ENCODE peak calls at places on chromosome 2, in eight cellular contexts. One of them, this sample, is unnamed.

GRCh38 chr2:143347303-143347702 is 218.1 kb downstream of the ARHGAP15 start:
- DNase-seq in Calu3: no peak
- DNase-seq in GM13976: no peak
- DNase-seq in mesothelial cell of epicardium: no peak
- DNase-seq in dorsolateral prefrontal cortex: no peak
- DNase-seq in RWPE1: no peak
- DNase-seq in right atrium auricular region: no peak
- DNase-seq in progenitor cell of endocrine pancreas: no peak
- DNase-seq in this sample: no peak

GRCh38 chr2:129050116-129050515 is 731.4 kb upstream of the HS6ST1 start:
- DNase-seq in progenitor cell of endocrine pancreas: no peak
- DNase-seq in GM13976: no peak
- DNase-seq in RWPE1: no peak
- DNase-seq in dorsolateral prefrontal cortex: no peak
- DNase-seq in Calu3: no peak
- DNase-seq in right atrium auricular region: no peak
- DNase-seq in mesothelial cell of epicardium: no peak
- DNase-seq in this sample: no peak

GRCh38 chr2:78775291-78775690 is 250.2 kb upstream of the REG3G start:
- DNase-seq in progenitor cell of endocrine pancreas: no peak
- DNase-seq in mesothelial cell of epicardium: no peak
- DNase-seq in right atrium auricular region: no peak
- DNase-seq in GM13976: no peak
- DNase-seq in RWPE1: no peak
- DNase-seq in Calu3: no peak
- DNase-seq in dorsolateral prefrontal cortex: no peak
- DNase-seq in this sample: no peak

GRCh38 chr2:33521791-33522281 is 45.4 kb downstream of the RASGRP3 start:
- DNase-seq in Calu3: no peak
- DNase-seq in mesothelial cell of epicardium: no peak
- DNase-seq in progenitor cell of endocrine pancreas: no peak
- DNase-seq in dorsolateral prefrontal cortex: no peak
- DNase-seq in GM13976: no peak
- DNase-seq in RWPE1: no peak
- DNase-seq in right atrium auricular region: no peak
- DNase-seq in this sample: no peak

GRCh38 chr2:46735108-46735691 is 180.4 kb downstream of the MCFD2 start:
- DNase-seq in right atrium auricular region: no peak
- DNase-seq in Calu3: no peak
- DNase-seq in progenitor cell of endocrine pancreas: no peak
- DNase-seq in RWPE1: no peak
- DNase-seq in dorsolateral prefrontal cortex: no peak
- DNase-seq in GM13976: no peak
- DNase-seq in mesothelial cell of epicardium: no peak
- DNase-seq in this sample: no peak

GRCh38 chr2:113236367-113237159 is 42.2 kb downstream of the PAX8 start:
- DNase-seq in dorsolateral prefrontal cortex: no peak
- DNase-seq in Calu3: peak
- DNase-seq in mesothelial cell of epicardium: no peak
- DNase-seq in GM13976: no peak
- DNase-seq in right atrium auricular region: no peak
- DNase-seq in progenitor cell of endocrine pancreas: no peak
- DNase-seq in RWPE1: no peak
- DNase-seq in this sample: no peak

GRCh38 chr2:176577054-176577453 is 307.8 kb downstream of the MTX2 start:
- DNase-seq in dorsolateral prefrontal cortex: no peak
- DNase-seq in mesothelial cell of epicardium: no peak
- DNase-seq in right atrium auricular region: no peak
- DNase-seq in Calu3: no peak
- DNase-seq in GM13976: no peak
- DNase-seq in progenitor cell of endocrine pancreas: no peak
- DNase-seq in RWPE1: no peak
- DNase-seq in this sample: no peak

GRCh38 chr2:25983735-25984134 is 1.4 kb upstream of the KIF3C start:
- DNase-seq in Calu3: no peak
- DNase-seq in progenitor cell of endocrine pancreas: no peak
- DNase-seq in mesothelial cell of epicardium: no peak
- DNase-seq in right atrium auricular region: no peak
- DNase-seq in dorsolateral prefrontal cortex: no peak
- DNase-seq in RWPE1: no peak
- DNase-seq in GM13976: no peak
- DNase-seq in this sample: no peak

GRCh38 chr2:127810637-127811396 is at the start of gene WDR33:
- DNase-seq in mesothelial cell of epicardium: peak
- DNase-seq in GM13976: peak
- DNase-seq in RWPE1: peak
- DNase-seq in right atrium auricular region: peak
- DNase-seq in dorsolateral prefrontal cortex: peak
- DNase-seq in Calu3: peak
- DNase-seq in progenitor cell of endocrine pancreas: peak
- DNase-seq in this sample: peak

GRCh38 chr2:157838442-157839161 is 37.5 kb downstream of the ACVR1 start:
- DNase-seq in RWPE1: peak
- DNase-seq in dorsolateral prefrontal cortex: no peak
- DNase-seq in progenitor cell of endocrine pancreas: peak
- DNase-seq in GM13976: no peak
- DNase-seq in Calu3: peak
- DNase-seq in mesothelial cell of epicardium: no peak
- DNase-seq in right atrium auricular region: peak
- DNase-seq in this sample: no peak

DNA sequence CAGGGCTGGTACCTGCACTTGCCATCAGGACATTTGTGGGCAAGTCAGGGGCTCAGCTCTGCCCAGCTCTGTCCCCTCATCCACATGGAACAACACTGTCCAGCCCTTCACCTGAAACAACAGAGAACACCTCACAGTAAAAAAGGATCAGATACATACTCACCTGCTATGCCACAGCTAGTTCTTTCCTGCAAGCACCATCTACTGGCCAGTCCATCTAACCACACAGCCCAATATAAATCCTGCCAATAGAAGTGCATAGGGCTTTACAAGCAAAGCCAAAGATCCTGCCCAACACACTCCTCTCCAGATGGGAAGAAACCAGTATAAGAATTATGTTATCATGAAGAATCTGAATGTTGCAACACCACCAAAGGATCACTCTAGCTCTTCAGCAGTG is 52.2 kb upstream of the GALNT13 start:
- DNase-seq in dorsolateral prefrontal cortex: no peak
- DNase-seq in right atrium auricular region: no peak
- DNase-seq in mesothelial cell of epicardium: no peak
- DNase-seq in GM13976: no peak
- DNase-seq in RWPE1: no peak
- DNase-seq in Calu3: no peak
- DNase-seq in progenitor cell of endocrine pancreas: no peak
- DNase-seq in this sample: no peak
- TF ChIP-seq CTCF in dorsolateral prefrontal cortex: no peak
- TF ChIP-seq CTCF in right atrium auricular region: no peak
- TF ChIP-seq CTCF in mesothelial cell of epicardium: no peak
- TF ChIP-seq CTCF in GM13976: no peak
- TF ChIP-seq CTCF in RWPE1: no peak
- TF ChIP-seq CTCF in Calu3: no peak
- TF ChIP-seq CTCF in progenitor cell of endocrine pancreas: peak
- TF ChIP-seq CTCF in this sample: no peak

DNA sequence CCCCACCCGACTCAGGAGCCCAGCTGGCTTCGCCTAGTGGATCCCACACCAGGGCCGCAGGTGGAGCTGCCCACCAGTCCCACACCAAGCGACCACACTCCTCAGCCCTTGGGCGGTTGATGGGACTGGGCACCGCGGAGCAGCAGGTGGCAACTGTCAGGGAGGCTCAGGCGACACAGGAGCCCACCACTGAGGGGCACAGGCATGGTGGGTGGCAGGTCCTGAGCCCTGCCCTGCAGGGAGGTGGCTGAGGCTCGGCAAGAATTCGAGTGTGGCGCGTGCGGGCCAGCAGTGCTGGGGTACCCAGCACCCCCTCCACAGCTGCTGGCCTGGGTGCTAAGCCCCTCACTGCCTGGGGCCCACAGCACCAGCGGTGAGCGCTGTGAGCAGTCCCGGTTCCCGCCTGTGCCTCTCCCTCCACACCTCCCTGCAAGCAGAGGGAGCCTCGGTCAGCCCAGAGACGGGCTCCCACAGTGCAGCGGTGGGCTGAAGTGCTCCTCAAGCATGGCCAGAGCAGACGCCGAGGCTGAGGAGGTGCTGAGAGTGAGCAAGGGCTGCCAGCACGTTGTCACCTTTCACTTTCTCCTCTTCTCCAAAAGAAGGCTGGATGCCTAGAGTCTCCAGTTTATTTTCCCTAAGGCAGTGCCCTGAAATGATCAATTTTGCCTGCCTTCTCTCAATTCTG is 1440.7 kb upstream of the ZEB2 start:
- DNase-seq in Calu3: no peak
- DNase-seq in dorsolateral prefrontal cortex: no peak
- DNase-seq in mesothelial cell of epicardium: no peak
- DNase-seq in GM13976: no peak
- DNase-seq in progenitor cell of endocrine pancreas: no peak
- DNase-seq in RWPE1: no peak
- DNase-seq in right atrium auricular region: no peak
- DNase-seq in this sample: no peak
- TF ChIP-seq CTCF in Calu3: no peak
- TF ChIP-seq CTCF in dorsolateral prefrontal cortex: no peak
- TF ChIP-seq CTCF in mesothelial cell of epicardium: no peak
- TF ChIP-seq CTCF in GM13976: no peak
- TF ChIP-seq CTCF in progenitor cell of endocrine pancreas: no peak
- TF ChIP-seq CTCF in RWPE1: no peak
- TF ChIP-seq CTCF in right atrium auricular region: no peak
- TF ChIP-seq CTCF in this sample: no peak

DNA sequence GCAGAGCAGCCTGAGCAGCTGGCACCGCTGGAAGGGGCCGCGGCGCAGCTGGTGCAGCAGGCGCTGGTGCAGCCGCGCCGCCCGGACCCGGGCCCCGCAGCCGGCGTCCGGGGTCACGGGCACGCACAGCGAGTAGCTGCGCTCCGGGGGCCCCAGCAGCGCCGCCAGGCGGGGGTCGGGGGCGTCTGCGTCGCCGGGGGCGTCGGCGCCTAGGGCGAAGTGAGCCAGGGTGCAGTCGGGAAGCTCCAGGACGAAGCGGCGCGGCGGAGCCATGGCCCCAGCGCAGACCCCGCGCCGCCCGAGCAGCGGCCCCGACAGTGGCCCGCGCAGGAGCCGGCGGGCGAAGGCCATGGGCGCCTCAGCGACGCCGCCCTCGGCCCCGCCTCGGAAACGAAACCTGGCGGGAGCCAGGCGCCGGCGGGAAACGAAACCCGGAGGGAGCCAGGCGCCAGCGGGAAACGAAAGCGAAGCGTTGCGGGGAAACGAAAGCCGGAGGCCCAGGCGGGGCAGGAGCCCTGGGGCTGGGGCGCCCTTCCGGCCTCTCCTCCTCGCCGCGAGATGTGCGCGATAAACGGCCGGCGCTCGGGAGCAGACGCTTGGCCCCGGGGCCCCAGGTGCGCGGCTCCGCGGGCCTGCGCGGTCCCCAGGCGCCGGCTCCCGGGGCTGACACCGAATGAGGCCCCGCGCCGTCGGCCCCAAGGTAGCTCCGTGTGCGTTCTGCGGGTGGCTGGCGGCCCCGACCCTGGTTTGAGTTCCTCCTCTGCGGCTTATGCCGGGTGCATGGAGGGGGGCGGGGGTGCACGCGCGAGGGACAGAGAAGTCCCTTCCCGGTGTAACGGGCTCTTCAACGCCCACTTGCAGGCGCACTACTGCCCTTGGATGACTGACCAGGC is at the start of gene CMPK2:
- DNase-seq in mesothelial cell of epicardium: peak
- DNase-seq in Calu3: peak
- DNase-seq in dorsolateral prefrontal cortex: peak
- DNase-seq in RWPE1: peak
- DNase-seq in progenitor cell of endocrine pancreas: peak
- DNase-seq in right atrium auricular region: no peak
- DNase-seq in GM13976: peak
- DNase-seq in this sample: peak
- TF ChIP-seq CTCF in mesothelial cell of epicardium: peak
- TF ChIP-seq CTCF in Calu3: no peak
- TF ChIP-seq CTCF in dorsolateral prefrontal cortex: peak
- TF ChIP-seq CTCF in RWPE1: peak
- TF ChIP-seq CTCF in progenitor cell of endocrine pancreas: peak
- TF ChIP-seq CTCF in right atrium auricular region: peak
- TF ChIP-seq CTCF in GM13976: peak
- TF ChIP-seq CTCF in this sample: peak

GRCh38 chr2:57979158-57979557 is 67.4 kb upstream of the VRK2 start:
- DNase-seq in Calu3: no peak
- DNase-seq in GM13976: no peak
- DNase-seq in mesothelial cell of epicardium: no peak
- DNase-seq in right atrium auricular region: no peak
- DNase-seq in dorsolateral prefrontal cortex: no peak
- DNase-seq in progenitor cell of endocrine pancreas: no peak
- DNase-seq in RWPE1: no peak
- DNase-seq in this sample: no peak

DNA sequence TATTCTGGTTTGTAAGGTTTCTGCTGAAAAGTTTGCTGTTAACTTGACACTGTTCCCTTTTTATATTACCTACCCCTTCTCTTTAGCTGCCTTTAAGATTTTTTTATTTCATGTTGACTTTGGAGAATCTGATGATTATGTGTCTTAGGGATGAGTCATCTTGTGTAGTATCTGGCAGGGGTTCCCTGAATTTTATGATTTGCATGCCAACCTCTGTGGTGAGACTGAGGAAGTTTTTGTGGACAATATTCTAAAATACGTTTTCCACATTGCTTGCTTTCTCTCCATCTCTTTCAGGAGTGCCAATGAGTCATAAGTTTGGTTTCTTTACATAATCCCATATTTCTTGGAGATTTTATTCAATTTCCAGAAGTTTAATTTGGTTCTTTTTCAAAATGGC is 65.2 kb upstream of the VRK2 start:
- DNase-seq in right atrium auricular region: no peak
- DNase-seq in dorsolateral prefrontal cortex: no peak
- DNase-seq in GM13976: no peak
- DNase-seq in RWPE1: peak
- DNase-seq in progenitor cell of endocrine pancreas: no peak
- DNase-seq in mesothelial cell of epicardium: no peak
- DNase-seq in Calu3: no peak
- DNase-seq in this sample: no peak
- TF ChIP-seq CTCF in right atrium auricular region: no peak
- TF ChIP-seq CTCF in dorsolateral prefrontal cortex: no peak
- TF ChIP-seq CTCF in GM13976: no peak
- TF ChIP-seq CTCF in RWPE1: no peak
- TF ChIP-seq CTCF in progenitor cell of endocrine pancreas: no peak
- TF ChIP-seq CTCF in mesothelial cell of epicardium: no peak
- TF ChIP-seq CTCF in Calu3: no peak
- TF ChIP-seq CTCF in this sample: no peak